ENCODE peak calls at places on chromosomes 3 and 15, in four cellular contexts. A is effector memory CD4-positive, alpha-beta T cell; T is A673; E is sigmoid colon. M is an unnamed sample.

GRCh38 chr3:195802261-195802701 is 9.4 kb downstream of the MUC4 start:
- DNase-seq in A (no peak), T (no peak), E (peak; percentile 52), M (no peak)

GRCh38 chr15:64599716-64600115 is 139.3 kb downstream of the ZNF609 start:
- DNase-seq in A (no peak), T (no peak), E (no peak), M (no peak)

GRCh38 chr15:88456733-88457132 is 10.5 kb downstream of the MRPL46 start:
- DNase-seq in A (no peak), T (no peak), E (no peak), M (no peak)

GRCh38 chr15:95770191-95770590 is 560.3 kb upstream of the NR2F2 start:
- DNase-seq in A (no peak), T (no peak), E (no peak), M (no peak)

GRCh38 chr15:90994417-90995311 is at the start of gene PRC1:
- DNase-seq in A (peak; percentile 97), T (peak; percentile 99), E (peak; percentile 99), M (peak; percentile 98)

GRCh38 chr3:50604628-50605588 is 6.7 kb downstream of the CISH start:
- DNase-seq in A (no peak), T (no peak), E (no peak), M (peak; percentile 62)

GRCh38 chr15:78951841-78952238 is 7.0 kb upstream of the CTSH start:
- DNase-seq in A (no peak), T (no peak), E (no peak), M (no peak)

GRCh38 chr3:112092439-112093179 is 6.4 kb downstream of the C3orf52 start:
- DNase-seq in A (no peak), T (no peak), E (no peak), M (no peak)

GRCh38 chr3:158434412-158435038 is 136.5 kb upstream of the MLF1 start:
- DNase-seq in A (no peak), T (peak; percentile 80), E (peak; percentile 62), M (peak; percentile 3)

GRCh38 chr15:90154861-90155626 is 46.1 kb upstream of the SEMA4B start:
- DNase-seq in A (no peak), T (peak; percentile 35), E (peak; percentile 78), M (no peak)

GRCh38 chr15:29568840-29569532 is 253.3 kb downstream of the TJP1 start:
- DNase-seq in A (no peak), T (peak; percentile 40), E (no peak), M (peak; percentile 7)

GRCh38 chr3:66398228-66399025 is 102.4 kb downstream of the LRIG1 start:
- DNase-seq in A (no peak), T (no peak), E (peak; percentile 58), M (no peak)

GRCh38 chr3:44000586-44000985 is 241.1 kb upstream of the TOPAZ1 start:
- DNase-seq in A (no peak), T (no peak), E (no peak), M (no peak)

GRCh38 chr3:135240426-135240825 is 445.4 kb downstream of the EPHB1 start:
- DNase-seq in A (no peak), T (no peak), E (no peak), M (no peak)

GRCh38 chr3:6654670-6655069 is 206.2 kb upstream of the GRM7 start:
- DNase-seq in A (no peak), T (no peak), E (no peak), M (no peak)

GRCh38 chr15:42149493-42150245 is 6.8 kb downstream of the PLA2G4F start:
- DNase-seq in A (no peak), T (no peak), E (no peak), M (no peak)

GRCh38 chr15:99106417-99107220 is 1.7 kb downstream of the SYNM start:
- DNase-seq in A (peak; percentile 21), T (no peak), E (peak; percentile 93), M (peak; percentile 48)

GRCh38 chr3:80592792-80593191 is 825.0 kb upstream of the ROBO1 start:
- DNase-seq in A (no peak), T (no peak), E (no peak), M (no peak)

GRCh38 chr3:33299395-33300081 is 22.3 kb downstream of the FBXL2 start:
- DNase-seq in A (no peak), T (no peak), E (no peak), M (no peak)

GRCh38 chr3:150372320-150373118 is 35.6 kb upstream of the TSC22D2 start:
- DNase-seq in A (no peak), T (peak; percentile 62), E (no peak), M (no peak)
- H3K4me3 ChIP-seq in A (no peak overlapping the region), T (no peak overlapping the region), E (no peak overlapping the region), M (no peak overlapping the region)

GRCh38 chr3:72310028-72310987 is 525.4 kb upstream of the PROK2 start:
- DNase-seq in A (no peak), T (peak; percentile 42), E (no peak), M (peak; percentile 42)
- H3K27me3 ChIP-seq in A (no peaks in the 10 kb centered on the region), T (no peaks in the 10 kb centered on the region), E (no peaks in the 10 kb centered on the region), M (no peaks in the 10 kb centered on the region)

GRCh38 chr3:149589332-149589731 is 68.5 kb downstream of the WWTR1 start:
- DNase-seq in A (no peak), T (peak; percentile 96), E (no peak), M (no peak)
- H3K4me1 ChIP-seq in A (no peaks in the 10 kb centered on the region), T (peaks cover 97% of the 10 kb centered on the region), E (no peaks in the 10 kb centered on the region), M (no peaks in the 10 kb centered on the region)

GRCh38 chr3:13300546-13301294 is 119.4 kb downstream of the NUP210 start:
- DNase-seq in A (no peak), T (no peak), E (no peak), M (no peak)

GRCh38 chr3:13301295-13301987 is 118.7 kb downstream of the NUP210 start:
- DNase-seq in A (no peak), T (peak; percentile 63), E (no peak), M (no peak)

GRCh38 chr3:13303410-13303809 is 116.7 kb downstream of the NUP210 start:
- DNase-seq in A (no peak), T (no peak), E (no peak), M (no peak)

GRCh38 chr3:13296662-13297061 is 123.5 kb downstream of the NUP210 start:
- DNase-seq in A (no peak), T (no peak), E (peak; percentile 13), M (no peak)

DNA sequence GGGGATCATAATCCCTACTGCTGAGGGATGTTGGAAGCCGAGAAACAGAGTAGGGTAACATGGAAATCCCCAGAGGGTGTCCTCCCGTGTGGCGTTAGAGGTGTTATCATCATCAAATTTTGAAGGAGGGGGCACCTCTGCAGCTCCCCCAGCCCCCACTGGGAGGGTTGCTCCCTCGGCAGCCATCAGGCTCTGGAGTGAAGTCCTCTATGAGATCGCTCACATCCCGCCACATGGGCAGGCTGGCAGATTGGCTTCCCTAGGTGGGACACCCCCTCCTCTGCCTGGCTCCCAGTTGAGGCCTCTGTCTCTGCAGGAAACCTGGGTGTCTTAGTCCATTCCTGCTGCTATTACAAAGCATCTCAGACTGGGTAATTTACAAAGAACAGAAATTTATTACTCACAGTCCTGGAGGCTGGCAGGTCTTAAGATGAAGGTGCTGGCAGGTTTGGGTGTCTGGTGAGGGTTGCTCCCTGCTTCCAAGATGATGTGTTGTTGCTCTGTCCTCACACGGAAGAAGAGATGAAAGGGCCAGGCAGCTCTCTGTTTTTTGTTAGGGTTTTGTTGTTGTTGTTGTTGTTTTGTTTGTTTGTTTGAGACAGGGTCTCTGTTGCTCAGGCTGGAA is 120.5 kb downstream of the NUP210 start:
- DNase-seq in A (no peak), T (no peak), E (no peak), M (no peak)
- H3K4me3 ChIP-seq in A (no peak overlapping the region), T (no peak overlapping the region), E (no peak overlapping the region), M (no peak overlapping the region)

GRCh38 chr3:106367496-106367895 is 498.7 kb upstream of the CBLB start:
- DNase-seq in A (no peak), T (no peak), E (no peak), M (no peak)

GRCh38 chr3:106371605-106372292 is 502.9 kb upstream of the CBLB start:
- DNase-seq in A (no peak), T (no peak), E (no peak), M (no peak)

GRCh38 chr3:106376016-106376415 is 507.2 kb upstream of the CBLB start:
- DNase-seq in A (no peak), T (no peak), E (no peak), M (no peak)

GRCh38 chr3:106372293-106372648 is 503.5 kb upstream of the CBLB start:
- DNase-seq in A (no peak), T (no peak), E (no peak), M (no peak)
- H3K27me3 ChIP-seq in A (no peaks in the 10 kb centered on the region), T (no peaks in the 10 kb centered on the region), E (no peaks in the 10 kb centered on the region), M (peaks cover 3% of the 10 kb centered on the region)

DNA sequence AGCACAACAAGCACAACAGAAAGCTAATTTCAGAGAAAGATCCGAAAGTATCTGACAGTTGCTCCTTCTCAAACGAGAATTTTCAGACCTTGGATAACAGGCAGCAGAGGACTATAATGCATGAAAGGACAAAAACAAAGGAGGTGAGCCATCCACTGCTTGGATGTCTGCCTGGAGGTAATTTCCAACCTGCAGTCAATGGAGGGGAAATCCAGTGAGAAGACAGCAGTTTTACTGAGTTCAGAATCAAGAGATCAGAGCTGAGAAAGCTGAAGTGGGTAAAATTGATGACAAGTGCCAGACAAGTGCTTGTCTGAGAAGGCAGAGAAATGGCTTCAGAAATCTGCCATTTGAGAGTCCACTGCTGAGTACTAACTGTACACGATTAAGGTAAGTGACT is 22.1 kb downstream of the UBE3A start:
- DNase-seq in A (no peak), T (no peak), E (no peak), M (no peak)
- H3K4me1 ChIP-seq in A (peaks cover 9% of the 10 kb centered on the region), T (no peaks in the 10 kb centered on the region), E (no peaks in the 10 kb centered on the region), M (no peaks in the 10 kb centered on the region)

DNA sequence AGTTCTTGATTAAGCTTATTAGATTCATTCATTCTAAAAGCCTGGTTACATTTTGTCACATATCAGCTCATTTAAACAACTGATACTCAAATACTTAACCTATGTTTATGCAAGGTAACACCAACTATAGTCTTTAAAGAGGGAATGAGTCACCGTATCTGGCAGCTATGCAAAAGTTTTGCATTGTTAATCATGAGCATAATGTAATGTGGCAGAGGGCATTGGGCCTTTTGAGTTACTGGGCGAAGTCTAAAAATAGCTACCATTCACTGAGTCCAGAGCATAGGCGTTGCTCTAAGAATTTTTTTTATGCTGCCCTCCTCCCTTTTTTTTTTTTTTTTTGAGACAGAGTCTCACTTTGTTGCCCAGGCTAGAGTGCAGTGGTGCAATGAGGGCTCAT is 277.7 kb upstream of the ZNF717 start:
- DNase-seq in A (no peak), T (peak; percentile 1), E (no peak), M (no peak)
- H3K4me3 ChIP-seq in A (no peak overlapping the region), T (no peak overlapping the region), E (no peak overlapping the region), M (no peak overlapping the region)